ENCODE peak calls at places on chromosomes 7 and 10, in ten cellular contexts. D, O, G, I, A, N, C, P, H and E are unnamed samples.

GRCh38 chr7:156994417-156994816 is 16.0 kb downstream of the MNX1 start:
- DNase-seq in I (no peak), O (peak), N (no peak), A (no peak), P (no peak), C (no peak), D (no peak), H (no peak), G (no peak), E (no peak)

GRCh38 chr10:75117996-75118395 is 6.5 kb downstream of the SAMD8 start:
- DNase-seq in D (no peak), O (no peak), G (no peak), C (no peak), H (no peak), A (no peak), I (no peak), N (no peak), P (peak), E (no peak)

GRCh38 chr7:116954443-116954838 is 1.1 kb downstream of the ST7 start:
- DNase-seq in N (no peak), H (peak), O (no peak), G (no peak), D (no peak), C (peak), I (no peak), A (no peak), P (no peak), E (no peak)

GRCh38 chr10:100986952-100987684 is at the start of the genes MRPL43 and TWNK:
- DNase-seq in H (peak), P (peak), I (peak), D (no peak), G (peak), C (peak), O (peak), N (peak), A (peak), E (peak)

GRCh38 chr7:33578166-33578565 is 327.2 kb upstream of the BMPER start:
- DNase-seq in G (no peak), O (no peak), I (no peak), P (peak), N (no peak), D (no peak), H (no peak), C (no peak), A (no peak), E (no peak)

GRCh38 chr10:5765617-5766016 is 47.6 kb downstream of the GDI2 start:
- DNase-seq in G (no peak), P (no peak), O (no peak), H (no peak), C (no peak), N (no peak), I (no peak), A (no peak), D (no peak), E (no peak)

GRCh38 chr7:135386181-135386580 is 123.7 kb downstream of the CNOT4 start:
- DNase-seq in H (no peak), D (no peak), P (peak), O (no peak), G (no peak), I (no peak), C (no peak), A (no peak), N (no peak), E (no peak)

GRCh38 chr10:115295213-115295805 is 202.1 kb downstream of the ATRNL1 start:
- DNase-seq in N (no peak), A (no peak), D (no peak), H (no peak), C (no peak), O (no peak), G (no peak), I (no peak), P (no peak), E (no peak)

GRCh38 chr10:93437000-93437945 is 44.9 kb downstream of the MYOF start:
- DNase-seq in I (peak), P (peak), H (no peak), O (no peak), C (no peak), N (no peak), G (peak), A (peak), D (peak), E (no peak)

GRCh38 chr10:61894150-61894549 is 7.3 kb upstream of the ARID5B start:
- DNase-seq in D (no peak), N (no peak), H (no peak), P (no peak), O (no peak), I (no peak), A (no peak), G (no peak), C (no peak), E (no peak)

GRCh38 chr10:90112681-90113080 is 411.3 kb downstream of the KIF20B start:
- DNase-seq in D (no peak), G (no peak), O (no peak), N (no peak), A (no peak), P (peak), H (no peak), C (no peak), I (no peak), E (no peak)

GRCh38 chr7:66604198-66604597 is 24.5 kb upstream of the KCTD7 start:
- DNase-seq in P (no peak), A (no peak), N (no peak), O (no peak), H (no peak), G (no peak), C (no peak), I (no peak), D (no peak), E (no peak)

GRCh38 chr7:81235896-81236479 is 317.1 kb upstream of the SEMA3C start:
- DNase-seq in D (no peak), O (no peak), N (no peak), G (no peak), A (no peak), H (no peak), P (no peak), C (no peak), I (no peak), E (no peak)

GRCh38 chr7:50690541-50691011 is 92.1 kb downstream of the GRB10 start:
- DNase-seq in I (no peak), G (no peak), D (no peak), C (no peak), P (no peak), H (no peak), O (no peak), A (no peak), N (no peak), E (no peak)

GRCh38 chr10:45001382-45002148 is 842 bp downstream of the ZNF22 start:
- DNase-seq in H (peak), G (peak), P (peak), D (no peak), N (peak), O (peak), I (peak), A (peak), C (peak), E (peak)

GRCh38 chr7:29564455-29565185 is 985 bp downstream of the PRR15 start:
- DNase-seq in N (peak), C (no peak), O (peak), P (peak), I (peak), G (peak), D (no peak), A (no peak), H (peak), E (no peak)

GRCh38 chr7:135291809-135292253 is 58.2 kb downstream of the STRA8 start:
- DNase-seq in C (no peak), P (peak), N (no peak), G (no peak), I (no peak), D (peak), A (no peak), H (no peak), O (no peak), E (no peak)

GRCh38 chr7:154906736-154907355 is 96.1 kb downstream of the PAXIP1 start:
- DNase-seq in P (no peak), C (no peak), D (no peak), I (no peak), G (no peak), N (no peak), A (no peak), O (no peak), H (no peak), E (no peak)

GRCh38 chr7:157634401-157635147 is 297.8 kb downstream of the DNAJB6 start:
- DNase-seq in C (no peak), P (no peak), I (no peak), H (no peak), A (no peak), D (no peak), G (no peak), N (no peak), O (no peak), E (no peak)

GRCh38 chr10:114541081-114541833 is 116.8 kb downstream of the ABLIM1 start:
- DNase-seq in A (peak), C (peak), I (peak), G (peak), H (no peak), O (no peak), N (no peak), D (peak), P (peak), E (no peak)

GRCh38 chr7:2860627-2861133 is 16.6 kb upstream of the GNA12 start:
- DNase-seq in H (no peak), D (no peak), C (no peak), I (no peak), N (no peak), P (no peak), O (no peak), G (no peak), A (no peak), E (no peak)

GRCh38 chr10:88754272-88754671 is 5.5 kb upstream of the LIPN start:
- DNase-seq in H (no peak), G (no peak), D (no peak), A (no peak), I (no peak), N (no peak), P (peak), C (no peak), O (peak), E (no peak)

GRCh38 chr10:79938728-79939380 is 10.1 kb downstream of the SFTPD start:
- DNase-seq in O (peak), D (no peak), A (peak), C (peak), I (no peak), N (no peak), P (no peak), G (peak), H (no peak), E (no peak)

GRCh38 chr10:62852961-62853702 is 37.0 kb upstream of the EGR2 start:
- DNase-seq in C (peak), I (no peak), N (no peak), P (no peak), G (no peak), H (peak), O (no peak), A (no peak), D (no peak), E (no peak)

GRCh38 chr7:156156734-156157408 is 344.6 kb upstream of the SHH start:
- DNase-seq in C (no peak), A (peak), O (peak), N (peak), I (no peak), D (no peak), H (peak), P (no peak), G (no peak), E (peak)

GRCh38 chr10:127398140-127398966 is 150.8 kb upstream of the NPS start:
- DNase-seq in G (no peak), A (no peak), N (no peak), P (peak), O (peak), H (no peak), I (no peak), D (peak), C (no peak), E (no peak)

GRCh38 chr7:17472939-17473338 is 174.5 kb downstream of the AHR start:
- DNase-seq in D (no peak), A (no peak), C (no peak), G (no peak), I (no peak), P (no peak), N (no peak), O (no peak), H (no peak), E (no peak)

GRCh38 chr7:15489383-15489782 is 72.4 kb downstream of the AGMO start:
- DNase-seq in A (no peak), O (no peak), D (no peak), I (no peak), P (no peak), N (no peak), H (no peak), G (no peak), C (no peak), E (no peak)

GRCh38 chr10:33215154-33215553 is 119.3 kb downstream of the NRP1 start:
- DNase-seq in P (peak), H (no peak), D (no peak), N (no peak), C (no peak), I (no peak), O (no peak), A (no peak), G (no peak), E (no peak)

GRCh38 chr7:124671976-124672375 is 93.6 kb downstream of the GPR37 start:
- DNase-seq in A (no peak), C (no peak), O (no peak), I (no peak), P (no peak), G (no peak), D (no peak), N (no peak), H (no peak), E (no peak)

GRCh38 chr7:3188946-3189345 is 112.1 kb upstream of the SDK1 start:
- DNase-seq in A (no peak), P (no peak), H (peak), G (no peak), C (no peak), D (no peak), N (no peak), O (no peak), I (no peak), E (peak)

DNA sequence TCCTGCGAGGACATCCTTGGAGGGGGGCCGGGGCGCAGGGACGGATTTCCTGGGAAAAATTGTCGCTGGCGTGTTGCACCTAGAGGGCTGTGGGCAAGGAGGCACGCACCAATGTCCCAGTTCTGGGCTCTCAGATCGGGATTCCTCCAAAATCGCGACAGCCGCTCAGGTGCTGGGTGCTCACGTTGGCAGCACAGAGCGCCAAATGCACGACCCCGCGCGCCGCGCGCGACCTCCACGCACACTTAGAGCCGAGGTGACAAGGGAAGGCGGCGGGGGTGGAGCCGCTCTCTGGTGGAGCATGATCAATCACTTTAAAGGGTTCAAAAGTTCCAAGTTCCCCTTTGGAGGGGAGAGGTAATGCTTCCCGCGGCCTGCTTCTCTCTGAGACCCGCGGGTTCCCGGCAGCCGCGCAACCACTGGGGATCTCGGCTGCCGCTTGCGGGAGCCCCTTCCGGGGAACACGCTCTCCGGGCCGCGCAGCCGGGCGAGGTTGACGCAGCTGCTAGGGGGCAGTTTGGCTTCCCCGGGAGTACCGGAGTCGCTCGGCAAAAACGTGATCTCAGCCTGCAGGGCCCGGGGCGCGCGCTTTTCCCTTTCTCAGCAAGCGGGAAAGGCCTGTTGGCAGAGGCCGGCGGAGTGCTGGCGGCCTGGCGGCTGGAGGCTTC is 25.4 kb downstream of the SKIDA1 start:
- DNase-seq in I (no peak), D (no peak), P (no peak), G (no peak), N (peak), A (no peak), O (no peak), C (no peak), H (no peak), E (no peak)
- H3K4me3 ChIP-seq in I (peak), D (no peak), P (no peak), G (no peak), N (peak), A (no peak), O (no peak), C (peak), H (no peak), E (no peak)

GRCh38 chr10:131933016-131933694 is 32.3 kb downstream of the PPP2R2D start:
- DNase-seq in N (no peak), O (no peak), I (no peak), C (no peak), P (no peak), G (no peak), H (no peak), A (no peak), D (no peak), E (no peak)

GRCh38 chr10:131930150-131930549 is 29.3 kb downstream of the PPP2R2D start:
- DNase-seq in D (no peak), A (no peak), I (no peak), C (no peak), N (no peak), H (no peak), G (no peak), O (no peak), P (no peak), E (no peak)

GRCh38 chr10:131930586-131931330 is 29.9 kb downstream of the PPP2R2D start:
- DNase-seq in P (no peak), O (no peak), N (no peak), D (no peak), G (no peak), I (no peak), H (no peak), C (no peak), A (no peak), E (no peak)

GRCh38 chr10:131933695-131934086 is 32.9 kb downstream of the PPP2R2D start:
- DNase-seq in A (no peak), C (no peak), N (no peak), O (no peak), H (no peak), G (no peak), I (no peak), P (no peak), D (no peak), E (no peak)

DNA sequence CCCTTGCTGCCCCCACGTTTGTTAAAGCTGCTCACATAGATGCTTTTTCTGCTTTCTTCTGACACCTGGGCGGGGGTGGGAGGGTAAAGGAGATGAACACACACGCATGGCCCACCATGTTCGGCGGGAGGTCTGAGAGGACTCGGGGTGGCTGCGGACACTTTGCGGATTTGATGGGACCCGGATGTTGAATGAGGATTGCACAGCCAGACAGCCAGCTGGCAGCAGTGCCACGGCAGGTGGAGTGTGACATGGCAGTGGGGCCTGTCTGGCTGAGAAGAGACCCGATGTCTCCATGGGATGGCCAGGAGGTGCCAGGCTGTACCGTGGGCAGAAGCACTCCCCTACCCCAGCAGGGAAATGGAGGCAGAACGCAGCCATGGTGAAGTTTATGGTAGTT is 31.2 kb downstream of the PPP2R2D start:
- DNase-seq in P (no peak), H (no peak), D (no peak), C (no peak), A (no peak), O (no peak), N (no peak), I (no peak), G (no peak), E (no peak)
- H3K27ac ChIP-seq in P (no peak), H (no peak), D (no peak), C (no peak), A (peak), O (peak), N (no peak), I (peak), G (no peak), E (no peak)

GRCh38 chr7:22784346-22784745 is 38.3 kb downstream of the TOMM7 start:
- DNase-seq in A (no peak), N (no peak), I (no peak), C (no peak), G (no peak), D (no peak), O (no peak), P (peak), H (no peak), E (no peak)

GRCh38 chr7:22783421-22783820 is 39.2 kb downstream of the TOMM7 start:
- DNase-seq in O (no peak), G (no peak), A (no peak), N (no peak), P (peak), D (no peak), I (no peak), C (no peak), H (no peak), E (no peak)

GRCh38 chr7:22782616-22783232 is 39.9 kb downstream of the TOMM7 start:
- DNase-seq in H (peak), D (no peak), G (peak), N (peak), C (peak), P (peak), A (peak), I (peak), O (peak), E (peak)

GRCh38 chr7:22779697-22780096 is 43.0 kb downstream of the TOMM7 start:
- DNase-seq in G (no peak), C (no peak), D (no peak), N (no peak), H (no peak), I (no peak), O (no peak), A (no peak), P (peak), E (no peak)

DNA sequence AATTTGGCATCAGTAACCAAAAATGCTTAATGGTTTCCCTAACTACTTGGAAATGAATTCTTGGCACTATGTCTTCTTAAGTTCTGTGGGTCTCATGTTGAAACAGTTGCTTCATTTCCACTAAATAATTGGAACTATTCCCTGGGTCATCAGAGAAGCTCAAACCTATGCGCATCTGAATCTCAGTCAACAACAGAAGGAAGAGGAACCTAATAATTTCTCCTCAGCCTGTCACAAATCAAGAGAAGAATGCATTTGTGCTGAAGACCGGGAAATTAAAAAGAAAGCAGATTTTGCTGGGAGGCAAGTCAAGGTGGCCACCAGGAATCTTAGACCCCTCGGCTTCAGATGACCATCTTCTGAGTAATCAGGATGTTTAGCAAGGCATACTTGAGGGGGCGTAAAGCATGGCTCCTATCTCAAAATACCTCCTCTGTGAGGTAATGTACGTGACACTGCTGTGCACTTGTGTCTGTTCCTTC is 41.4 kb downstream of the TOMM7 start:
- DNase-seq in D (peak), A (no peak), O (no peak), N (no peak), H (no peak), P (peak), I (no peak), G (no peak), C (no peak), E (no peak)
- TF ChIP-seq CTCF in D (no peak), A (no peak), O (no peak), N (no peak), H (no peak), P (no peak), I (no peak), G (no peak), C (no peak), E (no peak)

DNA sequence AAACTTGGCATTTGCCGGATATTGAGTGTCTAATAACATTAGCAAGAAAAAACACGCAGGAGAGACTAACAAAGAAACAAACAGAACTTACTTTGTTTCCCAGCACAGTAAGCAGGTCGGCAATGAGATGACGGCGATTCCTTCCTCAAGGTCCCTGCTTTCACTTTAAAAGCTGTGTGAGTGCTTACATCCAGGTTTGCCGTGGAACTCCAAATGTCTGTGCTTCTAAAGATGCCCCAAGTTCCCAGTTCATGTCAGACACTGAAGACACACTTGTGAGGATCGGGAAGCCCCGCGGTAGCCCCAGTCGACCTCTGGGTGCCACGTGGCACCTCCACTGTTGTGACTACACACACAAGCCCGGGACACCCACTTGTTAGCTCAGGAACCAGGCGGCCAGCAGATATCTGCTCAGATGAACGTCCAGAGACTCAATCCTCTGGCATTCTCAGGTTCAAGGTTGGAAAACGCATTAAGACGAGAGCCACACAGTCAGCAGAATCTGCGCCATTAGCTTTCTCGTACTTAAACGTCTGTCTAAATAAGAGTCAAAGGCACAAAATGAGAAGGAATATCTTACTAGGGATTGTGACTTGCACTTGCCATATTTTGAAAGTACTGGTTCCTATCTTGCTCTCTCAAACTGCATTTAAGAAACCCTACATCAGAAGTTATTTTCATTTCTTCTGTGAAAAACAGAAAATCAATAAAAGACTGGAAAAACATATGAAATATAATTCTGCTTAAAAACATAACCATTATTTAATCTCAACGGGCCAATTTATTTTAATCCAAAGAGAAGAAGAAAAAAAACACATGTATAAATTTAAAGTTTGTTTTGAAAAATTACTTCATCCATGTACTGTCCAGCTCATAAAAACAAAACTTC is 207.6 kb upstream of the KLF14 start:
- DNase-seq in A (peak), C (peak), I (peak), H (no peak), N (peak), P (peak), G (no peak), O (no peak), D (no peak), E (no peak)
- H3K4me3 ChIP-seq in A (peak), C (peak), I (peak), H (no peak), N (peak), P (peak), G (peak), O (peak), D (peak), E (no peak)